ENCODE peak calls at places on chromosomes 12 and 14, in five cellular contexts. One of them, this sample, is unnamed.

GRCh38 chr12:88552672-88553079 is 27.6 kb downstream of the KITLG start:
- DNase-seq in testis: no peak
- DNase-seq in prostate gland: peak; percentile 38
- DNase-seq in H1: no peak
- DNase-seq in HCT116: no peak
- DNase-seq in this sample: no peak

GRCh38 chr14:105084741-105085571 is 19.7 kb upstream of the GPR132 start:
- DNase-seq in prostate gland: no peak
- DNase-seq in testis: no peak
- DNase-seq in HCT116: no peak
- DNase-seq in H1: no peak
- DNase-seq in this sample: no peak

GRCh38 chr12:47193066-47193465 is 113.3 kb upstream of the AMIGO2 start:
- DNase-seq in testis: no peak
- DNase-seq in prostate gland: no peak
- DNase-seq in HCT116: no peak
- DNase-seq in H1: no peak
- DNase-seq in this sample: no peak

GRCh38 chr12:54611715-54612116 is 23.0 kb downstream of the LACRT start:
- DNase-seq in prostate gland: peak; percentile 34
- DNase-seq in H1: no peak
- DNase-seq in HCT116: no peak
- DNase-seq in testis: no peak
- DNase-seq in this sample: no peak

GRCh38 chr14:37428954-37429353 is 166.1 kb downstream of the FOXA1 start:
- DNase-seq in prostate gland: no peak
- DNase-seq in H1: no peak
- DNase-seq in HCT116: no peak
- DNase-seq in testis: no peak
- DNase-seq in this sample: no peak

GRCh38 chr14:65462411-65462810 is 49.9 kb downstream of the FUT8 start:
- DNase-seq in testis: no peak
- DNase-seq in HCT116: no peak
- DNase-seq in prostate gland: no peak
- DNase-seq in H1: no peak
- DNase-seq in this sample: no peak

GRCh38 chr12:124563401-124563800 is 4.0 kb downstream of the NCOR2 start:
- DNase-seq in prostate gland: no peak
- DNase-seq in testis: no peak
- DNase-seq in HCT116: no peak
- DNase-seq in H1: no peak
- DNase-seq in this sample: no peak

GRCh38 chr14:28813810-28814209 is 47.2 kb downstream of the FOXG1 start:
- DNase-seq in prostate gland: no peak
- DNase-seq in testis: no peak
- DNase-seq in H1: no peak
- DNase-seq in HCT116: no peak
- DNase-seq in this sample: no peak

GRCh38 chr12:109464642-109465351 is 12.3 kb downstream of the KCTD10 start:
- DNase-seq in testis: no peak
- DNase-seq in prostate gland: no peak
- DNase-seq in H1: no peak
- DNase-seq in HCT116: no peak
- DNase-seq in this sample: no peak

GRCh38 chr12:106994579-106995220 is 7.8 kb upstream of the MTERF2 start:
- DNase-seq in H1: no peak
- DNase-seq in HCT116: no peak
- DNase-seq in prostate gland: no peak
- DNase-seq in testis: no peak
- DNase-seq in this sample: no peak

GRCh38 chr12:126204326-126204725 is 1139.1 kb downstream of the AACS start:
- DNase-seq in H1: no peak
- DNase-seq in testis: no peak
- DNase-seq in HCT116: no peak
- DNase-seq in prostate gland: no peak
- DNase-seq in this sample: no peak

GRCh38 chr12:49942921-49943662 is 7.4 kb upstream of the AQP2 start:
- DNase-seq in prostate gland: no peak
- DNase-seq in H1: no peak
- DNase-seq in testis: no peak
- DNase-seq in HCT116: no peak
- DNase-seq in this sample: no peak

GRCh38 chr14:78443834-78444233 is 273.7 kb downstream of the NRXN3 start:
- DNase-seq in prostate gland: no peak
- DNase-seq in HCT116: no peak
- DNase-seq in testis: no peak
- DNase-seq in H1: no peak
- DNase-seq in this sample: no peak

GRCh38 chr14:80364274-80364673 is 153.0 kb upstream of the DIO2 start:
- DNase-seq in HCT116: no peak
- DNase-seq in H1: no peak
- DNase-seq in prostate gland: no peak
- DNase-seq in testis: no peak
- DNase-seq in this sample: no peak

GRCh38 chr12:49515266-49515665 is 23.6 kb upstream of the KCNH3 start:
- DNase-seq in testis: no peak
- DNase-seq in HCT116: no peak
- DNase-seq in H1: no peak
- DNase-seq in prostate gland: no peak
- DNase-seq in this sample: no peak

GRCh38 chr12:44618960-44619359 is 257.2 kb downstream of the NELL2 start:
- DNase-seq in prostate gland: no peak
- DNase-seq in H1: no peak
- DNase-seq in HCT116: no peak
- DNase-seq in testis: no peak
- DNase-seq in this sample: no peak

GRCh38 chr14:60085085-60085484 is 6.6 kb upstream of the PCNX4 start:
- DNase-seq in prostate gland: no peak
- DNase-seq in H1: no peak
- DNase-seq in testis: no peak
- DNase-seq in HCT116: no peak
- DNase-seq in this sample: no peak

GRCh38 chr12:57864382-57864781 is 17.9 kb upstream of the CTDSP2 start:
- DNase-seq in testis: no peak
- DNase-seq in prostate gland: peak; percentile 10
- DNase-seq in H1: no peak
- DNase-seq in HCT116: no peak
- DNase-seq in this sample: no peak

GRCh38 chr12:105459760-105460325 is 129.4 kb downstream of the C12orf75 start:
- DNase-seq in prostate gland: no peak
- DNase-seq in H1: no peak
- DNase-seq in HCT116: no peak
- DNase-seq in testis: no peak
- DNase-seq in this sample: no peak

GRCh38 chr14:54922598-54922997 is 20.0 kb upstream of the GCH1 start:
- DNase-seq in HCT116: no peak
- DNase-seq in prostate gland: no peak
- DNase-seq in testis: no peak
- DNase-seq in H1: no peak
- DNase-seq in this sample: no peak

GRCh38 chr12:18250313-18250916 is 10.9 kb upstream of the PIK3C2G start:
- DNase-seq in prostate gland: peak; percentile 40
- DNase-seq in testis: no peak
- DNase-seq in HCT116: peak; percentile 54
- DNase-seq in H1: peak; percentile 2
- DNase-seq in this sample: no peak

GRCh38 chr14:102722646-102723045 is 54.6 kb upstream of the TRAF3 start:
- DNase-seq in H1: no peak
- DNase-seq in HCT116: no peak
- DNase-seq in prostate gland: no peak
- DNase-seq in testis: no peak
- DNase-seq in this sample: no peak

GRCh38 chr14:91061309-91061887 is 957 bp upstream of the RPS6KA5 start:
- DNase-seq in prostate gland: no peak
- DNase-seq in H1: no peak
- DNase-seq in testis: no peak
- DNase-seq in HCT116: no peak
- DNase-seq in this sample: no peak

GRCh38 chr12:46391630-46392029 is 19.1 kb upstream of the SLC38A2 start:
- DNase-seq in testis: no peak
- DNase-seq in HCT116: no peak
- DNase-seq in prostate gland: no peak
- DNase-seq in H1: no peak
- DNase-seq in this sample: no peak

GRCh38 chr12:53236443-53237111 is 4.6 kb upstream of the RARG start:
- DNase-seq in HCT116: no peak
- DNase-seq in prostate gland: no peak
- DNase-seq in H1: no peak
- DNase-seq in testis: no peak
- DNase-seq in this sample: no peak

GRCh38 chr14:54808326-54809161 is 94.1 kb downstream of the GCH1 start:
- DNase-seq in HCT116: no peak
- DNase-seq in prostate gland: no peak
- DNase-seq in H1: no peak
- DNase-seq in testis: no peak
- DNase-seq in this sample: no peak

GRCh38 chr14:63229330-63230059 is 25.3 kb downstream of the RHOJ start:
- DNase-seq in H1: no peak
- DNase-seq in HCT116: no peak
- DNase-seq in prostate gland: no peak
- DNase-seq in testis: no peak
- DNase-seq in this sample: no peak

GRCh38 chr12:47561746-47562145 is 144.1 kb downstream of the RPAP3 start:
- DNase-seq in testis: no peak
- DNase-seq in H1: no peak
- DNase-seq in HCT116: no peak
- DNase-seq in prostate gland: no peak
- DNase-seq in this sample: no peak

GRCh38 chr14:103767306-103767894 is 51.8 kb downstream of the ZFYVE21 start:
- DNase-seq in H1: no peak
- DNase-seq in HCT116: no peak
- DNase-seq in testis: no peak
- DNase-seq in prostate gland: no peak
- DNase-seq in this sample: no peak

GRCh38 chr14:23123419-23123818 is 4.4 kb upstream of the CEBPE start:
- DNase-seq in prostate gland: peak; percentile 75
- DNase-seq in HCT116: no peak
- DNase-seq in testis: peak; percentile 69
- DNase-seq in H1: no peak
- DNase-seq in this sample: peak; percentile 94

GRCh38 chr12:4440187-4440941 is 5.3 kb downstream of the FGF6 start:
- DNase-seq in prostate gland: no peak
- DNase-seq in HCT116: no peak
- DNase-seq in testis: no peak
- DNase-seq in H1: no peak
- DNase-seq in this sample: no peak

GRCh38 chr14:23556700-23557440 is 799 bp downstream of the THTPA start:
- DNase-seq in HCT116: no peak
- DNase-seq in testis: no peak
- DNase-seq in H1: no peak
- DNase-seq in prostate gland: no peak
- DNase-seq in this sample: no peak

GRCh38 chr14:50920482-50921225 is 23.6 kb downstream of the PYGL start:
- DNase-seq in H1: no peak
- DNase-seq in HCT116: no peak
- DNase-seq in prostate gland: no peak
- DNase-seq in testis: no peak
- DNase-seq in this sample: no peak

GRCh38 chr14:59278111-59278510 is 89.6 kb downstream of the DAAM1 start:
- DNase-seq in H1: no peak
- DNase-seq in testis: no peak
- DNase-seq in prostate gland: no peak
- DNase-seq in HCT116: peak; percentile 85
- DNase-seq in this sample: no peak

GRCh38 chr14:93318927-93319326 is 13.9 kb downstream of the BTBD7 start:
- DNase-seq in HCT116: no peak
- DNase-seq in prostate gland: no peak
- DNase-seq in H1: no peak
- DNase-seq in testis: no peak
- DNase-seq in this sample: no peak
- H3K27ac ChIP-seq in HCT116: no peak overlapping the region
- H3K27ac ChIP-seq in prostate gland: no peak overlapping the region
- H3K27ac ChIP-seq in H1: no peak overlapping the region
- H3K27ac ChIP-seq in testis: no peak overlapping the region
- H3K27ac ChIP-seq in this sample: no peak overlapping the region

GRCh38 chr14:75428230-75429104 is 645 bp downstream of the JDP2 start:
- DNase-seq in testis: no peak
- DNase-seq in prostate gland: no peak
- DNase-seq in H1: no peak
- DNase-seq in HCT116: no peak
- DNase-seq in this sample: peak; percentile 52

GRCh38 chr14:75426332-75427125 is 1.3 kb upstream of the JDP2 start:
- DNase-seq in H1: no peak
- DNase-seq in testis: no peak
- DNase-seq in prostate gland: no peak
- DNase-seq in HCT116: no peak
- DNase-seq in this sample: no peak

GRCh38 chr14:75427126-75427481 is 718 bp upstream of the JDP2 start:
- DNase-seq in HCT116: no peak
- DNase-seq in prostate gland: no peak
- DNase-seq in testis: no peak
- DNase-seq in H1: no peak
- DNase-seq in this sample: no peak

GRCh38 chr14:75429562-75429961 is 1.7 kb downstream of the JDP2 start:
- DNase-seq in prostate gland: no peak
- DNase-seq in H1: no peak
- DNase-seq in testis: no peak
- DNase-seq in HCT116: no peak
- DNase-seq in this sample: no peak

GRCh38 chr14:75427482-75428229 is at the start of gene JDP2:
- DNase-seq in HCT116: peak; percentile 22
- DNase-seq in testis: peak; percentile 86
- DNase-seq in H1: no peak
- DNase-seq in prostate gland: peak; percentile 83
- DNase-seq in this sample: peak; percentile 90
- H3K4me1 ChIP-seq in HCT116: peaks cover 25% of the 10 kb centered on the region
- H3K4me1 ChIP-seq in testis: peaks cover 21% of the 10 kb centered on the region
- H3K4me1 ChIP-seq in H1: peaks cover 14% of the 10 kb centered on the region
- H3K4me1 ChIP-seq in prostate gland: peaks cover 9% of the 10 kb centered on the region
- H3K4me1 ChIP-seq in this sample: peaks cover 54% of the 10 kb centered on the region

GRCh38 chr14:21476925-21477681 is at the start of the genes RAB2B and TOX4:
- DNase-seq in prostate gland: peak; percentile 98
- DNase-seq in testis: peak; percentile 99
- DNase-seq in H1: peak; percentile 95
- DNase-seq in HCT116: peak; percentile 97
- DNase-seq in this sample: peak; percentile 98
- TF ChIP-seq POLR2A in prostate gland: peak; percentile 59
- TF ChIP-seq POLR2A in testis: no peak
- TF ChIP-seq POLR2A in H1: no peak
- TF ChIP-seq POLR2A in HCT116: no peak
- TF ChIP-seq POLR2A in this sample: peak; percentile 68

DNA sequence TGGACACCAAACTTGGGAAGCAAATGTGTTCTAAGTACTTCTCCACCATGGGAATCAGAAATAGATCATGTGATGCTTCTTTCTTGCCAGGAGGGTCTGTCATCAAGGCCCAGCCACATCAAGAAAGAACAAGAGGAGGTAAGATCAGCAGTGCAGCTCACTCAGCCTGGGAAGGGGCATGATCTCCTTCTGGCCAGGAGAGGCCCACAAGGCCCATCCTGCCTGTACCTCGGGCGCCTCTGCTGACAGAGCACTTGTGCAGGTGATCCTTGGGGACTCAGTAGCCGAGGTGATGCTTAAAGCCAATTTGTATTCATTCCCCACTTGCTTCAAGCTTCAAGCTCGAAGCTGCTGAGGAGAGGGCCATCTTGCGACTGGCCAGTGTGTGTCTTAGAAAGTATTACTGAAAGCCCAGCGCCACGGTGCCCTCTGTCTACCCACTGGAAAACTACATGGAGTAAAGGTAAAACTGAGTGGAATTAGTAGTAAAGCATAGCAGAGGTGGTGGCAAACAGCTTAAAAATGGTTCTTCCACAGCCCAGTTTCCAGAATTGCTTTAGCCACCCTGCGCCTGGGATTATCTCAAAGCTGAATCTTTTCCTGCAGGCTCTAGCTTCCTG is 26.2 kb downstream of the RTRAF start:
- DNase-seq in testis: peak; percentile 85
- DNase-seq in prostate gland: no peak
- DNase-seq in H1: no peak
- DNase-seq in HCT116: peak; percentile 19
- DNase-seq in this sample: no peak
- H3K27ac ChIP-seq in testis: no peak overlapping the region
- H3K27ac ChIP-seq in prostate gland: no peak overlapping the region
- H3K27ac ChIP-seq in H1: no peak overlapping the region
- H3K27ac ChIP-seq in HCT116: no peak overlapping the region
- H3K27ac ChIP-seq in this sample: no peak overlapping the region

This sample was measured in gastrocnemius medialis.